ENCODE peak calls at places on chromosomes 7 and 10, in four cellular contexts. F is endothelial cell, X is cardiac muscle cell, Z is AG04450. T is an unnamed sample.

GRCh38 chr10:17059197-17059688 is 70.4 kb downstream of the CUBN start:
- DNase-seq in F (no peak), X (no peak), Z (peak; percentile 90), T (no peak)

GRCh38 chr7:150368884-150369739 is 490 bp downstream of the REPIN1 start:
- DNase-seq in F (peak; percentile 80), X (peak; percentile 90), Z (no peak), T (no peak)

GRCh38 chr7:102468416-102469350 is 3.9 kb downstream of the LRWD1 start:
- DNase-seq in F (no peak), X (no peak), Z (no peak), T (peak; percentile 64)

GRCh38 chr10:129832582-129833249 is 131.4 kb downstream of the EBF3 start:
- DNase-seq in F (no peak), X (no peak), Z (no peak), T (peak; percentile 48)

GRCh38 chr10:73262105-73262730 is 9.8 kb upstream of the MRPS16 start:
- DNase-seq in F (no peak), X (no peak), Z (peak; percentile 43), T (no peak)

GRCh38 chr10:8393531-8393930 is 339.0 kb downstream of the GATA3 start:
- DNase-seq in F (no peak), X (no peak), Z (no peak), T (no peak)

GRCh38 chr10:78863121-78863520 is 205.6 kb upstream of the ZMIZ1 start:
- DNase-seq in F (no peak), X (no peak), Z (no peak), T (no peak)

GRCh38 chr10:73019100-73019499 is 64.5 kb upstream of the PLA2G12B start:
- DNase-seq in F (no peak), X (no peak), Z (no peak), T (no peak)

GRCh38 chr7:1664711-1665591 is 5.1 kb upstream of the ELFN1 start:
- DNase-seq in F (peak; percentile 92), X (peak; percentile 90), Z (no peak), T (peak; percentile 75)

GRCh38 chr7:45451636-45452035 is 122.5 kb upstream of the ADCY1 start:
- DNase-seq in F (no peak), X (no peak), Z (no peak), T (no peak)

GRCh38 chr10:129035052-129035805 is 431.8 kb upstream of the MGMT start:
- DNase-seq in F (no peak), X (no peak), Z (no peak), T (no peak)

GRCh38 chr10:91424016-91424415 is 13.9 kb downstream of the HECTD2 start:
- DNase-seq in F (no peak), X (no peak), Z (no peak), T (no peak)

DNA sequence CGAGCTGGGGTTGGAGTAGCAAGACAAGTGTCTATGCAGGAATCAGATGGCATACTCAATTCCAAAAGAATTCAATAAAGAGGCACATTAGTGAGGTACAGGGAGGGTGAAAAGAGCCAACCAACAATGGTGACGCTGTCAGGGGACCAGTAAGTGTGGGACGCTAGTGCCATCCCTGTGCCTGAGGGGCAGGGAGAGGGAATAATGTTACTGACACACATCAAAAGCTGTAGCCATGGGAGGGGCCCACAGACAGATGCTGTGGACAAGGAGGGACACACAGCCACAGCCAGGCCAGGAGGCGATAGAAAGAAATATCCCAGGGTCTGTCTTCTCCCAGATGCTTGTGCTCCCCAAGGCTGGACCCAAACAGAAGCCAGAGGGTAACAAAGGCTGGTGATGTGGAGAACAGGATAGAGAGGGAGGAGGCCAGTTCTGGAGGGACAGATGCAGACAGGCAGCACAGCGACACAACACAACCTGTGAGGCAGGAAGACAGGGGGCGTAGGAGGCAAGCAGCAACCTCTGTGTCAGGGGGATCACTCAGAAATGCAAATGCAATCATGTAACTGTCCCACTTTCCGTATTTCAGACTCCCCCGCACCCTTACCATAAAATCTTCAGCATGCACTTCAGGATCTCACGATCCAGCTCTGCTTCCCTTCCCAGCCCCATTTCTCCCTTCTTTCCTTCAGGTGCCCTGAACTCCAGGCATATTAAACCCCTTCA is 240.5 kb upstream of the FZD8 start:
- DNase-seq in F (no peak), X (no peak), Z (no peak), T (no peak)
- TF ChIP-seq CTCF in F (no peak), X (no peak), Z (no peak), T (no peak)

GRCh38 chr7:28272461-28272877 is 91.9 kb upstream of the JAZF1 start:
- DNase-seq in F (peak; percentile 55), X (peak; percentile 59), Z (peak; percentile 33), T (no peak)
- TF ChIP-seq CTCF in F (peak; percentile 50), X (peak; percentile 81), Z (peak; percentile 91), T (peak; percentile 15)

GRCh38 chr10:62636825-62637248 is 167.7 kb upstream of the ADO start:
- DNase-seq in F (no peak), X (no peak), Z (no peak), T (no peak)
- TF ChIP-seq CTCF in F (no peak), X (peak; percentile 27), Z (peak; percentile 47), T (no peak)

GRCh38 chr7:98294326-98294725 is 12.8 kb downstream of the BRI3 start:
- DNase-seq in F (no peak), X (no peak), Z (no peak), T (no peak)

GRCh38 chr7:98293265-98293664 is 11.8 kb downstream of the BRI3 start:
- DNase-seq in F (no peak), X (no peak), Z (no peak), T (no peak)

GRCh38 chr7:98295467-98296220 is 14.2 kb downstream of the BRI3 start:
- DNase-seq in F (no peak), X (no peak), Z (no peak), T (no peak)

GRCh38 chr7:98293746-98294145 is 12.3 kb downstream of the BRI3 start:
- DNase-seq in F (no peak), X (no peak), Z (no peak), T (no peak)

GRCh38 chr7:98294798-98295382 is 13.4 kb downstream of the BRI3 start:
- DNase-seq in F (peak; percentile 83), X (peak; percentile 82), Z (no peak), T (peak; percentile 69)
- TF ChIP-seq CTCF in F (peak; percentile 58), X (peak; percentile 75), Z (peak; percentile 84), T (peak; percentile 43)

DNA sequence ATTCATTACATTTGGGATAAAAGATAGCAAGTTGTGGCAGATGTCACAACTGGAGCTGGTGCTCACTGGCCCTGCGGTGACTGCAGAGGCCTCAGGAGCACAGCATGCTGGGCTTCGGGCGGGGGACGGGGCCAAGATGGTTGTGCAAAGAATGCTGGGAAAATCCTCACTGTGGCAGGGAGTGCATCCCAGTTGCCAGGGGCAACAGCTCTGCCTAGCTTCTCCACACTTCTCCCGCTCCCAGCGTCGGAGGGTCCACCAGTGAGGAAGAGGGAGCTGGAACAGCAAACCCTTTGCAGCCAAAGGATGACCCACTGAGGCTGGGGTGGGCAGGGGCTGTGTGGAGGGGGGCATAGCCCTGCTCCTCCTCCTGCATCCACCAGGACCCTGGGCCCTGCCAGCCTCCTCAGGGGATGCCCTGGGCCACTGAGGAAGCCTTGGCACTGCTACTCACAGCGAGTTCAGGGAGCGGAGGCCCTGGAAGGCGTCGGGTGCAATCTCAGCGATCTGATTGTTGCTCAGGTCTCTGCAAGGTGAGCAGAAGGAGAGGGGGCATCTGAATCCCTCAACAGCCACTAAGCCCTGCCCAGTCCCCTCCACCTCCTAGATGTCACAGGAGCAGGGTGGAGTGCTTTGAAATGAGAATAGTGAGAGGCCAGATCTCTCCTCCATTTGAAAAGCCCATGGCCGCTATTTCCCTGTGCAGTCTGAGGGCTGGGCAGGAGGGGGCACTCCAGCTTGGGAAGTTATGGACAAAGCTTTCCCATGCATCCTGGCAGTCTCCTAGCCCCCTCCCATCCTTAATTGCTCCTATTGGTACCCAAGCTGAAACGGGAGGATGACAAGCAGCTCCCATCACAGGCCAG is 126.5 kb downstream of the SLIT1 start:
- DNase-seq in F (peak; percentile 26), X (no peak), Z (no peak), T (no peak)
- TF ChIP-seq CTCF in F (no peak), X (no peak), Z (no peak), T (no peak)